ENCODE peak calls at places on chromosomes 12 and 14, in four cellular contexts. One of them, this sample, is unnamed.

GRCh38 chr12:57543666-57544065 is 3.3 kb downstream of the DCTN2 start:
- DNase-seq in heart left ventricle: no peak
- DNase-seq in H1: no peak
- DNase-seq in tibial nerve: no peak
- DNase-seq in this sample: no peak

GRCh38 chr14:54173782-54174181 is 217.2 kb upstream of the BMP4 start:
- DNase-seq in heart left ventricle: no peak
- DNase-seq in H1: no peak
- DNase-seq in tibial nerve: no peak
- DNase-seq in this sample: no peak

GRCh38 chr14:88542857-88543795 is 11.7 kb downstream of the PTPN21 start:
- DNase-seq in heart left ventricle: no peak
- DNase-seq in H1: no peak
- DNase-seq in tibial nerve: no peak
- DNase-seq in this sample: no peak

GRCh38 chr14:31286456-31287293 is 79.1 kb upstream of the HECTD1 start:
- DNase-seq in heart left ventricle: no peak
- DNase-seq in H1: peak; percentile 68
- DNase-seq in tibial nerve: no peak
- DNase-seq in this sample: no peak

GRCh38 chr12:102195826-102196225 is 1.8 kb downstream of the PMCH start:
- DNase-seq in heart left ventricle: no peak
- DNase-seq in H1: no peak
- DNase-seq in tibial nerve: no peak
- DNase-seq in this sample: no peak

GRCh38 chr14:24673534-24674203 is 39.7 kb upstream of the GZMB start:
- DNase-seq in heart left ventricle: no peak
- DNase-seq in H1: no peak
- DNase-seq in tibial nerve: no peak
- DNase-seq in this sample: no peak

GRCh38 chr12:31558521-31558920 is 32.4 kb downstream of the DENND5B start:
- DNase-seq in heart left ventricle: no peak
- DNase-seq in H1: no peak
- DNase-seq in tibial nerve: no peak
- DNase-seq in this sample: no peak

GRCh38 chr14:94174622-94175402 is 690 bp downstream of the PPP4R4 start:
- DNase-seq in heart left ventricle: peak; percentile 28
- DNase-seq in H1: peak; percentile 72
- DNase-seq in tibial nerve: no peak
- DNase-seq in this sample: no peak

GRCh38 chr14:83575301-83575700 is 1954.6 kb upstream of the FLRT2 start:
- DNase-seq in heart left ventricle: no peak
- DNase-seq in H1: no peak
- DNase-seq in tibial nerve: no peak
- DNase-seq in this sample: no peak

GRCh38 chr12:43586646-43587245 is 34.7 kb upstream of the ADAMTS20 start:
- DNase-seq in heart left ventricle: no peak
- DNase-seq in H1: no peak
- DNase-seq in tibial nerve: no peak
- DNase-seq in this sample: no peak

GRCh38 chr14:104355949-104356737 is 217.8 kb downstream of the KIF26A start:
- DNase-seq in heart left ventricle: no peak
- DNase-seq in H1: no peak
- DNase-seq in tibial nerve: no peak
- DNase-seq in this sample: no peak

GRCh38 chr14:101819251-101819990 is 57.9 kb downstream of the PPP2R5C start:
- DNase-seq in heart left ventricle: no peak
- DNase-seq in H1: no peak
- DNase-seq in tibial nerve: no peak
- DNase-seq in this sample: no peak

GRCh38 chr12:12207746-12208145 is 59.1 kb downstream of the LRP6 start:
- DNase-seq in heart left ventricle: no peak
- DNase-seq in H1: no peak
- DNase-seq in tibial nerve: no peak
- DNase-seq in this sample: no peak

GRCh38 chr12:93908846-93909592 is 231.8 kb downstream of the CRADD start:
- DNase-seq in heart left ventricle: peak; percentile 34
- DNase-seq in H1: no peak
- DNase-seq in tibial nerve: no peak
- DNase-seq in this sample: no peak

GRCh38 chr14:63448841-63449240 is 94.3 kb downstream of the PPP2R5E start:
- DNase-seq in heart left ventricle: no peak
- DNase-seq in H1: no peak
- DNase-seq in tibial nerve: no peak
- DNase-seq in this sample: no peak

DNA sequence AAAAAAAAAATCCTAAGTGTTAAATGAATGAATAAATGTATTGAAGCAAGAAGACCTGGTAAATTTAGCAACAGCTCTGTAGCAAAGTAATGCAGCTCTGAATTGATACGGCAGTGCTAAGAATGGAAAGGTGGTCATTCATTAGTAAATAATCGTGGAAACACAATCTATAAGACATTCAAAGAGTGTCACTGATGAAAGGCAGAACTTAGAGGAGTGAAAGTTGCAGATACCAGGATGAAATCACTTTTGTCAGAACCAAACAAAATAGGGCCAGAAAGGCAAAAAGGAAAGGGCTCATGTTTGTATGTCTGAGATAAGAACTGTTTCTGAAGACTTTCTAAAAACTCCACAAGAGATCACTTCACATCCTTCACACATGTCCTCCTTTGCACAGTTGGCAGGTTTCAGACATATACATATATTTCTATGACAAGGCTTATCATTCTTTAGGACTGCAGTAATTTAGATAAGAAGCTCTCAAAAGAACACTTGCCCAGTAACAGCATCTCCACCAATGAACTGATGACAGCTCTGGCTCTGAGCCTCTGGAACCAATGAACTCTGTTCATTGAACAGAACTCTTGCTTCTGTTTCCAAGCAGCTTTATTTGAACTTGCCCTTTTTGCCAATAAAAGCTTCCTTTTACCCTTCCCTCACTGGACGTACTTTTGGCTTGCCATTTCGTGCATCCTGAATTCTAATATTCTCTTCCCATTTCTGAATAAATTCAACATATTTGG is 4.2 kb upstream of the LRR1 start:
- DNase-seq in heart left ventricle: no peak
- DNase-seq in H1: no peak
- DNase-seq in tibial nerve: no peak
- DNase-seq in this sample: no peak
- TF ChIP-seq POLR2A in heart left ventricle: no peak
- TF ChIP-seq POLR2A in H1: no peak
- TF ChIP-seq POLR2A in tibial nerve: no peak
- TF ChIP-seq POLR2A in this sample: no peak

GRCh38 chr12:104303538-104304151 is at the start of gene EID3:
- DNase-seq in heart left ventricle: peak; percentile 93
- DNase-seq in H1: peak; percentile 95
- DNase-seq in tibial nerve: peak; percentile 71
- DNase-seq in this sample: peak; percentile 80
- TF ChIP-seq POLR2A in heart left ventricle: no peak
- TF ChIP-seq POLR2A in H1: no peak
- TF ChIP-seq POLR2A in tibial nerve: peak; percentile 43
- TF ChIP-seq POLR2A in this sample: peak; percentile 20

DNA sequence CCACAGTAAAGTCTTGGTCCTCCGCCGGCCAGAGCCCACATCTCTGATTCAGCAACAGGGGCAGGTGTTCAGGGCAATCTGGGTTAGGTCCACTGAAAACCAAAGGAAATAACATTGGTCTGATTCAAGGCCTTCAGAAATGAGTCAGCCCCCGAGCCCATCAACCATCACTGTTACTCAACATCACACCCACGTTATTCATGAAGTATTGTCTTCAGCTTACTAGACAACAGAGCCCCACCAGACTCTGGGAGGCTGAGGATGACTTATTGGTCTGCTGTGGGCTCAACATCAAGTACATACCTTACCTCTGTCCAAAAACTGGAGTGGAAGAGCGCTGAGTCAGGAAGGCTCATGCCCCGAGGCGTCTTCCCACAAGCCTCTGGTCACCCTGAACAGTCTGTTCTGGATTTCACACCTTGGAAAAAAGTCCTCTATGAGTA is 97.5 kb downstream of the ZFP36L1 start:
- DNase-seq in heart left ventricle: no peak
- DNase-seq in H1: no peak
- DNase-seq in tibial nerve: peak; percentile 48
- DNase-seq in this sample: no peak
- TF ChIP-seq POLR2A in heart left ventricle: no peak
- TF ChIP-seq POLR2A in H1: no peak
- TF ChIP-seq POLR2A in tibial nerve: no peak
- TF ChIP-seq POLR2A in this sample: no peak

GRCh38 chr12:121579981-121580868 is 598 bp downstream of the KDM2B start:
- DNase-seq in heart left ventricle: peak; percentile 84
- DNase-seq in H1: peak; percentile 83
- DNase-seq in tibial nerve: peak; percentile 67
- DNase-seq in this sample: peak; percentile 72
- TF ChIP-seq POLR2A in heart left ventricle: no peak
- TF ChIP-seq POLR2A in H1: peak; percentile 66
- TF ChIP-seq POLR2A in tibial nerve: no peak
- TF ChIP-seq POLR2A in this sample: no peak

DNA sequence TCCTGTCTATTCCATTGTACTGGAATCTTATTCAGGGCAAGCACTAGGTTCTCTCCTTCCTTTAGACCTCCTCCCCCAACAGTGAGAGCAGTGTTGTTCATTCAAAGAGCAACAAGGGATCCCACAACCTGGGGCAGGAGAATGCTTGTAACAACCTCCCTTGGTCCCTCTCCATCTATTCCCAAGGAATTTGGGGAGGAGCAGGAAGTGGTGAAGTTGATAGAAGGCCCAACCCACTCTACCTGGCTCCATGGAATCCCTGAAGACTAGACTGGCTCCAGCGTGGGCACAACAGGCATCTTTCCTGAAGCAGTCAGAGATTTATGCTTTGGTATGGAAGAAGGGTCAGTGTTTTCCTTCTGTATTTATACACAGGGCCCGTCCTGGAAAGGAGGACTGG is 33.4 kb upstream of the CISTR start:
- DNase-seq in heart left ventricle: no peak
- DNase-seq in H1: no peak
- DNase-seq in tibial nerve: no peak
- DNase-seq in this sample: no peak
- TF ChIP-seq POLR2A in heart left ventricle: no peak
- TF ChIP-seq POLR2A in H1: no peak
- TF ChIP-seq POLR2A in tibial nerve: no peak
- TF ChIP-seq POLR2A in this sample: no peak

GRCh38 chr12:122526683-122527477 is at the start of the genes KNTC1 and RSRC2:
- DNase-seq in heart left ventricle: peak; percentile 99
- DNase-seq in H1: peak; percentile 93
- DNase-seq in tibial nerve: peak; percentile 99
- DNase-seq in this sample: peak; percentile 99
- TF ChIP-seq POLR2A in heart left ventricle: no peak
- TF ChIP-seq POLR2A in H1: peak; percentile 99
- TF ChIP-seq POLR2A in tibial nerve: peak; percentile 94
- TF ChIP-seq POLR2A in this sample: peak; percentile 94

DNA sequence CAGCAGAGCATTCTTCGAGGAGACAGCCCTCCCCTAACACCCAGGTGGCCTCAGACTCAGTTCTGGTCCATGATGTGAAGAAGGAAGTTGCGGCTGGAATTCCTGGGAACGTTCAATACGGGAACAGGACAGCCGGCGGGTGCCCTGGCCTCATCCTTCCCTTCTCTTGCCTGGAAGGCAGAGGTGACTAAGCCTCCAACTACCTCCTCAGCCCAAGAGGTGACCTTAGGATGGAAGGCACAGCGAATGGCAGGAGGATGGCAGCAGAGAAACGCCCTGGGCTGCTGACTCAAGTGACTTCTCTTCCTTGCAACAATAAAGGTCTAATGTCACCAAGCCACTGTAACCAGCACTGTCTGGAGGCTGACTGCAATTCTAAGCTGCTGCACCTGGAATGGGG is 36.1 kb downstream of the DHX37 start:
- DNase-seq in heart left ventricle: no peak
- DNase-seq in H1: no peak
- DNase-seq in tibial nerve: no peak
- DNase-seq in this sample: no peak
- TF ChIP-seq POLR2A in heart left ventricle: no peak
- TF ChIP-seq POLR2A in H1: no peak
- TF ChIP-seq POLR2A in tibial nerve: no peak
- TF ChIP-seq POLR2A in this sample: no peak

DNA sequence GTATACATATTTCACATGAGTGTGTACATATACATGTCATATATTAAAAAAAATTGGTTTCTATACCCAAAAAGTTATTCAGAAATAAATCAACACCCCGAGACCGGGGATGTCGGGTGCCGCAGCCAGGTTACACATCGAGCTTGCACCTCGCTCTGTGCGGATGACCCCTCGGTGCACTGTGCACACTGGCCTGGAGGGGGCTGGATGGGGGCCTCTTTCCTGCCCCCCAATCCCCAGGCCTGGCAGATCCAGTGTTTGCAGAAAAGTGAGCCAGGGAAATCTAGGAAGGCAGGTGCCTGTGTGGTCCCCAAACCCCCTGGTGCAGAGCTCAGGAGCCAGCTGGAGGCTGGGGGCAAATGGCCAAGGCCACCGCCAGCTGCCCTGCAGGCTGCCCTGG is 27.1 kb upstream of the GPR68 start:
- DNase-seq in heart left ventricle: no peak
- DNase-seq in H1: no peak
- DNase-seq in tibial nerve: no peak
- DNase-seq in this sample: no peak
- TF ChIP-seq POLR2A in heart left ventricle: no peak
- TF ChIP-seq POLR2A in H1: no peak
- TF ChIP-seq POLR2A in tibial nerve: no peak
- TF ChIP-seq POLR2A in this sample: no peak

GRCh38 chr12:28652239-28652638 is 462.0 kb downstream of the CCDC91 start:
- DNase-seq in heart left ventricle: no peak
- DNase-seq in H1: no peak
- DNase-seq in tibial nerve: no peak
- DNase-seq in this sample: no peak
- TF ChIP-seq POLR2A in heart left ventricle: no peak
- TF ChIP-seq POLR2A in H1: no peak
- TF ChIP-seq POLR2A in tibial nerve: no peak
- TF ChIP-seq POLR2A in this sample: no peak

This sample was measured in prostate gland.